ENCODE peak calls at places on chromosomes 4 and X, in eight cellular contexts. S is activated gamma-delta T cell treated with anti-CD3 and anti-CD28 coated beads, Interleukin-2, amount 50 U/mL, for 16 hours; Y is stimulated activated naive B cell treated with anti-CD40 and anti-IgM and Interleukin-4, amounts not matched to agents 10 μg/mL and 1 μg/mL and 100 μg/mL, for 72 hours; W is ecto neural progenitor cell; O is stimulated activated CD4-positive, alpha-beta T cell treated with anti-CD3 and anti-CD28 coated beads, TNF-alpha, amount 100 ng/mL, for 48 hours; L is AG08396; E is activated effector memory CD4-positive, alpha-beta T cell treated with anti-CD3 and anti-CD28 coated beads, Interleukin-2, amount 50 U/mL, for 16 hours; A is cerebellum. I is an unnamed sample.

GRCh38 chr4:10608501-10609219 is 75.9 kb downstream of the CLNK start:
- DNase-seq in S (no peak), Y (no peak), W (no peak), O (no peak), L (no peak), E (no peak), A (no peak), I (no peak)

GRCh38 chr4:8090312-8090711 is 68.3 kb downstream of the ABLIM2 start:
- DNase-seq in S (no peak), Y (no peak), W (no peak), O (no peak), L (no peak), E (no peak), A (no peak), I (no peak)

GRCh38 chr4:177987896-177988295 is 545.7 kb upstream of the AGA start:
- DNase-seq in S (no peak), Y (no peak), W (no peak), O (no peak), L (no peak), E (no peak), A (no peak), I (no peak)

GRCh38 chrX:18348047-18348446 is 6.4 kb downstream of the SCML2 start:
- DNase-seq in S (no peak), Y (no peak), W (no peak), O (no peak), L (no peak), E (no peak), A (no peak), I (no peak)

GRCh38 chrX:25016361-25016671 is 551 bp upstream of the ARX start:
- DNase-seq in S (no peak), Y (no peak), W (no peak), O (no peak), L (no peak), E (no peak), A (no peak), I (no peak)

GRCh38 chr4:53653484-53654053 is 62.3 kb upstream of the LNX1 start:
- DNase-seq in S (no peak), Y (peak), W (no peak), O (no peak), L (no peak), E (no peak), A (no peak), I (no peak)

GRCh38 chrX:123803331-123803983 is 56.4 kb upstream of the XIAP start:
- DNase-seq in S (no peak), Y (no peak), W (no peak), O (no peak), L (peak), E (no peak), A (no peak), I (peak)

GRCh38 chr4:169159614-169160013 is 111.1 kb downstream of the SH3RF1 start:
- DNase-seq in S (no peak), Y (no peak), W (no peak), O (no peak), L (peak), E (no peak), A (no peak), I (no peak)

GRCh38 chrX:129781134-129782014 is 1.6 kb downstream of the SASH3 start:
- DNase-seq in S (peak), Y (peak), W (no peak), O (peak), L (no peak), E (peak), A (no peak), I (peak)

GRCh38 chr4:10115657-10116624 is 658 bp downstream of the WDR1 start:
- DNase-seq in S (peak), Y (peak), W (peak), O (peak), L (peak), E (peak), A (peak), I (peak)

GRCh38 chr4:26978387-26979071 is 117.9 kb downstream of the STIM2 start:
- DNase-seq in S (no peak), Y (no peak), W (no peak), O (no peak), L (no peak), E (no peak), A (peak), I (no peak)

GRCh38 chr4:150209140-150209829 is 131.0 kb downstream of the DCLK2 start:
- DNase-seq in S (no peak), Y (peak), W (no peak), O (no peak), L (peak), E (no peak), A (no peak), I (peak)

GRCh38 chrX:65601530-65602281 is 65.7 kb upstream of the MSN start:
- DNase-seq in S (no peak), Y (peak), W (no peak), O (no peak), L (peak), E (peak), A (no peak), I (peak)

GRCh38 chrX:47242321-47242720 is 9.5 kb downstream of the USP11 start:
- DNase-seq in S (no peak), Y (no peak), W (no peak), O (no peak), L (no peak), E (no peak), A (no peak), I (no peak)

GRCh38 chr4:47238697-47239096 is 207.3 kb downstream of the GABRB1 start:
- DNase-seq in S (no peak), Y (no peak), W (no peak), O (no peak), L (no peak), E (no peak), A (no peak), I (no peak)

GRCh38 chrX:44253573-44253942 is 89.9 kb downstream of the EFHC2 start:
- DNase-seq in S (no peak), Y (no peak), W (no peak), O (no peak), L (no peak), E (no peak), A (no peak), I (no peak)

GRCh38 chr4:84971319-84971932 is 4.9 kb upstream of the WDFY3 start:
- DNase-seq in S (no peak), Y (no peak), W (no peak), O (no peak), L (peak), E (no peak), A (peak), I (peak)

GRCh38 chrX:46755656-46756055 is 3.3 kb downstream of the SLC9A7 start:
- DNase-seq in S (no peak), Y (no peak), W (no peak), O (no peak), L (no peak), E (no peak), A (no peak), I (no peak)

GRCh38 chr4:109699553-109700225 is 3.6 kb downstream of the CASP6 start:
- DNase-seq in S (no peak), Y (no peak), W (no peak), O (no peak), L (no peak), E (no peak), A (no peak), I (no peak)

GRCh38 chr4:60948008-60948407 is 252.1 kb upstream of the ADGRL3 start:
- DNase-seq in S (no peak), Y (no peak), W (no peak), O (no peak), L (no peak), E (no peak), A (no peak), I (no peak)

GRCh38 chr4:106816501-106816900 is 219.6 kb downstream of the DKK2 start:
- DNase-seq in S (no peak), Y (no peak), W (no peak), O (no peak), L (peak), E (no peak), A (no peak), I (no peak)

GRCh38 chrX:26651755-26652154 is 435.8 kb downstream of the MAGEB5 start:
- DNase-seq in S (no peak), Y (no peak), W (no peak), O (no peak), L (no peak), E (no peak), A (no peak), I (no peak)

GRCh38 chr4:54085284-54085683 is 14.7 kb upstream of the GSX2 start:
- DNase-seq in S (no peak), Y (no peak), W (no peak), O (no peak), L (peak), E (no peak), A (no peak), I (no peak)

GRCh38 chr4:30642520-30642919 is 77.6 kb upstream of the PCDH7 start:
- DNase-seq in S (no peak), Y (no peak), W (no peak), O (no peak), L (no peak), E (no peak), A (no peak), I (no peak)

GRCh38 chrX:65690057-65690855 is 22.8 kb downstream of the MSN start:
- DNase-seq in S (no peak), Y (no peak), W (no peak), O (no peak), L (peak), E (no peak), A (no peak), I (no peak)

GRCh38 chrX:132622130-132622529 is 133.3 kb upstream of the MBNL3 start:
- DNase-seq in S (peak), Y (peak), W (no peak), O (peak), L (no peak), E (peak), A (no peak), I (no peak)

GRCh38 chrX:74492720-74493201 is 71.5 kb downstream of the SLC16A2 start:
- DNase-seq in S (no peak), Y (no peak), W (peak), O (no peak), L (no peak), E (peak), A (no peak), I (no peak)

GRCh38 chrX:31236231-31236630 is 164.4 kb upstream of the FTHL17 start:
- DNase-seq in S (no peak), Y (peak), W (no peak), O (no peak), L (no peak), E (no peak), A (no peak), I (no peak)

GRCh38 chr4:87926554-87927098 is 48.9 kb upstream of the SPP1 start:
- DNase-seq in S (no peak), Y (no peak), W (no peak), O (no peak), L (no peak), E (no peak), A (no peak), I (no peak)

GRCh38 chrX:7925867-7926472 is 1.2 kb downstream of the PNPLA4 start:
- DNase-seq in S (peak), Y (peak), W (peak), O (peak), L (peak), E (peak), A (peak), I (peak)

GRCh38 chr4:70651864-70652506 is 14.3 kb downstream of the JCHAIN start:
- DNase-seq in S (no peak), Y (no peak), W (no peak), O (no peak), L (peak), E (no peak), A (peak), I (no peak)

GRCh38 chr4:7171191-7171900 is 21.0 kb upstream of the SORCS2 start:
- DNase-seq in S (no peak), Y (no peak), W (peak), O (no peak), L (no peak), E (peak), A (no peak), I (no peak)

GRCh38 chr4:22720091-22720490 is 27.4 kb downstream of the GBA3 start:
- DNase-seq in S (no peak), Y (no peak), W (no peak), O (no peak), L (peak), E (no peak), A (no peak), I (no peak)

GRCh38 chr4:38132843-38133662 is 172.9 kb downstream of the PTTG2 start:
- DNase-seq in S (no peak), Y (no peak), W (no peak), O (no peak), L (no peak), E (no peak), A (no peak), I (no peak)

GRCh38 chr4:33625762-33626161 is 2618.6 kb downstream of the ARAP2 start:
- DNase-seq in S (no peak), Y (no peak), W (no peak), O (no peak), L (no peak), E (no peak), A (no peak), I (no peak)

GRCh38 chrX:20499763-20500162 is 233.1 kb upstream of the RPS6KA3 start:
- DNase-seq in S (no peak), Y (no peak), W (no peak), O (no peak), L (no peak), E (no peak), A (no peak), I (no peak)

GRCh38 chr4:110878413-110878812 is 255.5 kb upstream of the PITX2 start:
- DNase-seq in S (no peak), Y (no peak), W (no peak), O (no peak), L (no peak), E (no peak), A (no peak), I (no peak)

GRCh38 chr4:108359130-108359709 is 190.5 kb upstream of the LEF1 start:
- DNase-seq in S (no peak), Y (no peak), W (no peak), O (peak), L (no peak), E (peak), A (no peak), I (no peak)

GRCh38 chrX:54708404-54708803 is 89.7 kb downstream of the ITIH6 start:
- DNase-seq in S (no peak), Y (no peak), W (no peak), O (no peak), L (no peak), E (no peak), A (no peak), I (no peak)

I was measured in HL-60.